ENCODE peak calls at places on chromosome X, in eight cellular contexts. S is ovary; B is hepatocyte; T is esophagus squamous epithelium; I is CD4-positive, alpha-beta T cell; C is neural crest cell; L is mammary epithelial cell; J is HL-60. U is an unnamed sample.

GRCh38 chrX:119008122-119008744 is 33.8 kb downstream of the LONRF3 start:
- DNase-seq in C (peak), T (no peak), I (peak), J (peak), S (no peak), B (peak), L (no peak), U (peak)

GRCh38 chrX:37722595-37722994 is 37.0 kb downstream of the XK start:
- DNase-seq in J (no peak), S (no peak), B (no peak), I (no peak), C (no peak), L (no peak), T (no peak), U (no peak)

GRCh38 chrX:124986284-124986683 is 333.4 kb upstream of the TEX13C start:
- DNase-seq in L (no peak), J (no peak), B (no peak), T (no peak), I (no peak), S (no peak), C (no peak), U (no peak)

GRCh38 chrX:13147758-13148157 is 103.3 kb upstream of the FAM9C start:
- DNase-seq in C (no peak), T (no peak), B (no peak), I (no peak), J (no peak), L (no peak), S (no peak), U (no peak)

GRCh38 chrX:140274761-140275525 is 229.9 kb downstream of the SOX3 start:
- DNase-seq in B (no peak), J (no peak), S (no peak), T (no peak), I (no peak), C (no peak), L (peak), U (no peak)

GRCh38 chrX:43969504-43970501 is 3.4 kb downstream of the NDP start:
- DNase-seq in C (no peak), L (no peak), S (peak), B (no peak), T (no peak), I (no peak), J (no peak), U (no peak)

GRCh38 chrX:9153299-9153698 is 119.4 kb upstream of the FAM9B start:
- DNase-seq in S (no peak), B (no peak), J (no peak), L (peak), C (no peak), I (no peak), T (no peak), U (no peak)

GRCh38 chrX:74420194-74421035 is 878 bp upstream of the SLC16A2 start:
- DNase-seq in L (peak), I (no peak), J (no peak), T (no peak), C (peak), B (peak), S (peak), U (peak)

GRCh38 chrX:23981711-23982110 is 45.3 kb downstream of the KLHL15 start:
- DNase-seq in S (no peak), C (no peak), T (no peak), L (no peak), J (no peak), B (no peak), I (no peak), U (no peak)

GRCh38 chrX:101803451-101803850 is 128.4 kb downstream of the ZMAT1 start:
- DNase-seq in I (no peak), L (no peak), C (peak), T (no peak), S (no peak), B (peak), J (no peak), U (peak)

GRCh38 chrX:85114776-85115175 is 111.1 kb downstream of the APOOL start:
- DNase-seq in J (no peak), T (no peak), L (no peak), I (no peak), C (no peak), S (no peak), B (no peak), U (no peak)

GRCh38 chrX:136750364-136750763 is 30.4 kb downstream of the ARHGEF6 start:
- DNase-seq in B (no peak), T (no peak), C (no peak), S (no peak), L (peak), J (no peak), I (no peak), U (no peak)

GRCh38 chrX:3697701-3698279 is 15.7 kb downstream of the PRKX start:
- DNase-seq in J (no peak), L (peak), C (peak), T (no peak), S (no peak), I (no peak), B (peak), U (no peak)

GRCh38 chrX:94361241-94361640 is 687.2 kb downstream of the FAM133A start:
- DNase-seq in L (peak), J (no peak), C (no peak), T (no peak), S (no peak), I (no peak), B (no peak), U (no peak)

GRCh38 chrX:40299028-40299479 is 201.3 kb upstream of the BCOR start:
- DNase-seq in C (peak), I (no peak), L (no peak), T (no peak), B (peak), S (peak), J (no peak), U (no peak)

GRCh38 chrX:153521034-153521433 is 3.6 kb downstream of the ATP2B3 start:
- DNase-seq in S (no peak), I (no peak), C (no peak), T (no peak), B (no peak), L (peak), J (no peak), U (no peak)

DNA sequence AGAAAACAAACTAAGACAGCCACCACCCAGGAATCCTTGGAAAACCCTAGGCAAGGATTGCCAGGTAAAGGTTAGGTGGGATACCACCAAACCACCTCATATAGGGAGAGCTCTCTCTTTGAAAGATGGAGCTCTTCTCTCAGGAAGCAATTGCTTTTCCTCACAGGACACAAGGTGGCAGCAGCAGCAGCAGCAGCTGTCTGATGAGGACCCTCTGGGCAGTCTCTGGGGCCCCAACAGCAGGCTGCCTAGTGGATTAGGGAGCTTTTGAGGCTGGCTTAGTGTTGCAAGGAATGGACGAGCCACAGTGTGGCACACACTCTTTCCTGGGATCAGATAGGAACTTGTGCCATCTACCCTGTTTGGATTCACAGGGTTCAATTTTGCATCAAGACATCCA is 41.4 kb upstream of the CHRDL1 start:
- DNase-seq in I (no peak), T (no peak), J (no peak), S (no peak), C (no peak), L (no peak), B (no peak), U (no peak)
- TF ChIP-seq CTCF in I (no peak), T (no peak), J (no peak), S (no peak), C (peak), L (no peak), B (peak), U (no peak)

GRCh38 chrX:70033348-70033747 is 16.4 kb downstream of the AWAT2 start:
- DNase-seq in L (no peak), T (no peak), S (no peak), C (peak), I (no peak), J (peak), B (no peak), U (peak)
- TF ChIP-seq CTCF in L (peak), T (no peak), S (no peak), C (peak), I (peak), J (no peak), B (peak), U (peak)

GRCh38 chrX:116198235-116198634 is 27.7 kb downstream of the AGTR2 start:
- DNase-seq in J (no peak), T (no peak), I (no peak), S (no peak), L (no peak), C (no peak), B (no peak), U (no peak)

GRCh38 chrX:116194649-116195048 is 24.1 kb downstream of the AGTR2 start:
- DNase-seq in C (no peak), I (no peak), S (no peak), L (no peak), J (no peak), T (no peak), B (no peak), U (no peak)

DNA sequence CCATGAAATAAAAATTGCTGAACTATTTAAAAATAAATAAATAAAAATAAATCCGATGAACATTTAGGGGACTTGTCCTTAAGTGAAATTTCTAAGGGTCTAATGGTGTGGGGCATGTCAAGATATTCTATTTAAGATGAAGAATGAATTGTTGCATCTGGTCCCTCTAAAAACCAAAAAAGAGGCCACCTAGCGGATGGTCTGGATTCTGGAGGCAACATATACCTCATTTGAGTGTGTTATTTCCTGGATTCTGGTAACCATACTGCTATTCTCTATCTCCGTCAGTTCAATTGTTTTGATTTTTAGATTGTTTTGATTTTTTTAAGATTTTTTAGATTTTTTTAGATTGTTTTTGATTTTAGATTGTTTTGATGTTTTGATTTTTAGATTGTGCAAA is 28.3 kb downstream of the AGTR2 start:
- DNase-seq in T (no peak), B (no peak), J (peak), I (no peak), L (no peak), C (no peak), S (no peak), U (no peak)
- TF ChIP-seq CTCF in T (no peak), B (no peak), J (no peak), I (no peak), L (peak), C (peak), S (no peak), U (no peak)

DNA sequence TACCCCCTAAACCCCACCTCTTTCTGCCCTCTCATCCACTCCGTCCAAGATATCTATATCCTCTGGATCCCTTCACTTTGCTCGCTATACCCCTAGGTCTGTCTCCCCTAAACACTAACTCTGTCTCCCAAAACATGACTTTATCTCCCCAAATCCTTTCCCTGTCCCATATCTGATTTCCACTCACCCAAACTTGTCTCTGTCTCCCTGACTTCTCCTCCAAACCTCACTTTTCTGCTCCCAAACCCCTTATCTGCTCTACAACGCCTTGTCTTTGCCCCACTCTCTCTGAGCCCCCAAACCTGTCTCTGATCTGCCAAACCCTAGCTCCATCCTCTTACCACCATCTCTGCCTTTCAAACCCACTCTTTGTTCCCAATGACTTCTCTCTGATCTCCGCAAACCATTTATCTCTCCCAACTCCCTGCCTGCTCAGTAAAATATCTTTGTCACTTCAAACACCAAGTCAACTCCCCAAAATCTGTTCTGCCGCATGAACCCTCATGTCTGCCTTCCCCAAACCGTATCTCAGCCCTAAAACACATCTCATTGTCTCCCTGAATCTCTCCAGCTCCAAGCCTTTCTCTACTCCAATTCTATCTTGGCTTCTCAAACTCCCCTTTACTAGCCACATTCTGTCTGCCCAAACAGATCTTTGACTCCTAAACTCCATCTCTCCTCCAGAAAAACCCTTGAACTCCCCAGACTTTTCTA is 592 bp downstream of the GATA1 start:
- DNase-seq in T (no peak), I (no peak), J (no peak), C (no peak), L (no peak), S (no peak), B (no peak), U (no peak)
- TF ChIP-seq CTCF in T (no peak), I (no peak), J (no peak), C (no peak), L (no peak), S (no peak), B (no peak), U (no peak)

GRCh38 chrX:103153661-103154060 is 60.7 kb upstream of the NXF3 start:
- DNase-seq in B (no peak), J (no peak), T (no peak), I (no peak), L (peak), S (no peak), C (no peak), U (no peak)

GRCh38 chrX:103155201-103155600 is 59.7 kb upstream of the BEX4 start:
- DNase-seq in I (no peak), T (no peak), S (no peak), J (no peak), L (no peak), B (no peak), C (no peak), U (no peak)

GRCh38 chrX:103157511-103158316 is 57.2 kb upstream of the BEX4 start:
- DNase-seq in C (peak), T (no peak), J (peak), B (peak), I (no peak), S (no peak), L (peak), U (peak)

DNA sequence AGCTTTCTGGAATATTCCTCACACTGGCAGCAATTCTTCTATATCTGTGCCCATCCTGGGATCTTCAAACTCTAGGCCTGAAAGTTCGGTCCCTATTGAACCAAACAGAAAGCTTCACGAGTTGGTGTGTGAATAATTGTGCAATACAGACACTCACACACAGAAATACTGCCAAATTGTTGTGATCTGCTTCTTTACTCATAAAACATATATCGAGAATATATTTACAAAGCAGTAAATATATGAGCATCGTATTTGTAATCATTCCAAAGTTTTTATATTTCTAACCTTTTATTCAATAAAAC is 56.6 kb upstream of the BEX4 start:
- DNase-seq in C (no peak), L (no peak), B (no peak), I (no peak), J (no peak), S (no peak), T (no peak), U (no peak)
- TF ChIP-seq CTCF in C (no peak), L (no peak), B (no peak), I (no peak), J (no peak), S (no peak), T (no peak), U (no peak)

DNA sequence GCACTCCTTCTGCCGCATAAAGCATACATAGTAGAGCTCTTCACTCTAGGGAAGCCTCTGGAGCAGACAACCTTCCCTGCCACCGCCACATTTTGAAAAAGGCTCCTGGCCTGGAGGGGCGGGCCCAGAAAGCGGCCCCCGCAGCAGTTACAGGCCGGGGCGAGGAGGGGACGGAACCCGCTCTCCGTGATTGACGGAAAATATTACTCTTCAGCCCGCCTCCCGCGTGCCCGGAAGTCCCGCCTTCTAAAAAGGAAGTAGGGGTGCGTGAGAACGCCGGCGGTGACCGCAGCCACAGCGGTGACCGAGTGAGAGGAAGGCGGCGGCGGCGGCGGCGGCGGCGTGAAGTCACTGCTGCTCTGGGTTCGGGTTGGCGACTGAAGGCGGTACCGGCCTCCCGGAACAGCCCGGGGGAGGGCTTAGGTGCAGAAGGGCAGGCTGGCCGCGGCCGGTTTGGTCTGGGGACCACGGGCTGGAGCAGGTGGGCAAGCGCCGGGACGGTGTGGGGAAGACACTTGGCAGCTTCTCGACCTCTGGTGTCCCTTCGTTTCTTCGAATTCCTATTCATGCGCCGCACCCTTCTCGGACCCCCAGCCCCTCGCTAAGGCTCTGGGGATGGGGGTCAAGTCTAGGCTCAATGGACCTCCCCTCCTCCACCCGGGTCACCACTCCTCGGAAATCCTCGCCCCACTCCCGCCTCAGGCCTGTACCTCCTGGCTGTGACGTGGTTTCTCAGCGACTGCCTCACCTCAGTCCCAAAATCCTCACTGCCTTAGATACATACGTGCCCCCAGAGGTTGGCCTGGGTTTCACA is at the start of gene HCCS:
- DNase-seq in T (peak), C (peak), B (peak), I (peak), J (peak), L (peak), S (peak), U (peak)
- TF ChIP-seq CTCF in T (no peak), C (no peak), B (no peak), I (no peak), J (no peak), L (no peak), S (no peak), U (no peak)